ENCODE peak calls at places on chromosomes 4 and X, in nine cellular contexts. Z, J, I, G, C, E, N, W and Q are unnamed samples.

GRCh38 chr4:88616275-88616996 is 24.2 kb downstream of the HERC3 start:
- DNase-seq in Z (no peak), J (no peak), I (no peak), G (peak; percentile 89), C (no peak), E (no peak), N (peak; percentile 19), W (no peak), Q (no peak)

GRCh38 chr4:74377714-74378113 is 12.8 kb downstream of the EREG start:
- DNase-seq in Z (no peak), J (no peak), I (no peak), G (no peak), C (no peak), E (no peak), N (no peak), W (no peak), Q (no peak)

GRCh38 chr4:12375805-12376204 is 947.1 kb upstream of the HS3ST1 start:
- DNase-seq in Z (no peak), J (no peak), I (no peak), G (no peak), C (no peak), E (no peak), N (no peak), W (no peak), Q (no peak)

GRCh38 chrX:40092808-40093435 is 4.8 kb downstream of the BCOR start:
- DNase-seq in Z (no peak), J (no peak), I (no peak), G (no peak), C (no peak), E (no peak), N (no peak), W (no peak), Q (no peak)

GRCh38 chr4:160159457-160159856 is 1056.6 kb downstream of the RAPGEF2 start:
- DNase-seq in Z (no peak), J (no peak), I (no peak), G (no peak), C (no peak), E (no peak), N (no peak), W (no peak), Q (no peak)

GRCh38 chr4:26334366-26334765 is 13.6 kb downstream of the RBPJ start:
- DNase-seq in Z (no peak), J (no peak), I (no peak), G (no peak), C (no peak), E (no peak), N (no peak), W (no peak), Q (no peak)

GRCh38 chr4:13703096-13703495 is 75.6 kb upstream of the BOD1L1 start:
- DNase-seq in Z (no peak), J (no peak), I (no peak), G (no peak), C (no peak), E (no peak), N (no peak), W (no peak), Q (no peak)

GRCh38 chr4:69984030-69984443 is 11.7 kb upstream of the STATH start:
- DNase-seq in Z (no peak), J (no peak), I (no peak), G (no peak), C (no peak), E (no peak), N (no peak), W (no peak), Q (no peak)

GRCh38 chrX:57821703-57822375 is 88.4 kb downstream of the ZXDA start:
- DNase-seq in Z (no peak), J (no peak), I (peak; percentile 49), G (peak; percentile 0), C (no peak), E (no peak), N (peak; percentile 6), W (peak; percentile 71), Q (peak; percentile 3)

GRCh38 chr4:3765271-3766206 is 646 bp upstream of the ADRA2C start:
- DNase-seq in Z (peak; percentile 11), J (no peak), I (no peak), G (no peak), C (no peak), E (peak; percentile 79), N (peak; percentile 64), W (no peak), Q (peak; percentile 7)

GRCh38 chrX:16205840-16206239 is 38.6 kb downstream of the MAGEB17 start:
- DNase-seq in Z (no peak), J (no peak), I (no peak), G (no peak), C (no peak), E (no peak), N (no peak), W (no peak), Q (no peak)